ENCODE peak calls at places on chromosomes 13 and 19, in ten cellular contexts. F is heart left ventricle, E is heart right ventricle, S is uterus, Q is neuronal stem cell, I is cardiac muscle cell, G is GM06990, L is aorta, D is tibial artery, M is PC-9. P is an unnamed sample. For H3K36me3, the result is how much of the 10 kb centered on the place peaks cover.

GRCh38 chr19:58279042-58279924 is 528 bp downstream of the ZNF8 start:
- DNase-seq in F (peak), E (peak), S (peak), Q (no peak), I (peak), G (no peak), L (peak), D (peak), M (peak), P (peak)

GRCh38 chr13:26707122-26708006 is 53.2 kb downstream of the GPR12 start:
- DNase-seq in F (no peak), E (peak), S (no peak), Q (peak), I (peak), G (no peak), L (no peak), D (no peak), M (no peak), P (peak)

GRCh38 chr13:40776681-40777165 is 5.7 kb upstream of the MRPS31 start:
- DNase-seq in F (no peak), E (no peak), S (no peak), Q (no peak), I (no peak), G (peak), L (no peak), D (no peak), M (no peak), P (peak)

GRCh38 chr13:39811051-39811450 is 155.6 kb downstream of the COG6 start:
- DNase-seq in F (no peak), E (no peak), S (no peak), Q (no peak), I (no peak), G (no peak), L (no peak), D (no peak), M (no peak), P (no peak)

GRCh38 chr13:38348890-38349289 is 761 bp upstream of the UFM1 start:
- DNase-seq in F (no peak), E (no peak), S (no peak), Q (peak), I (peak), G (peak), L (no peak), D (no peak), M (peak), P (peak)

GRCh38 chr13:94063096-94063495 is 416.4 kb downstream of the DCT start:
- DNase-seq in F (no peak), E (no peak), S (no peak), Q (no peak), I (no peak), G (no peak), L (no peak), D (no peak), M (no peak), P (no peak)

GRCh38 chr19:35767288-35768081 is 7.9 kb upstream of the ARHGAP33 start:
- DNase-seq in F (no peak), E (no peak), S (no peak), Q (no peak), I (peak), G (no peak), L (peak), D (no peak), M (no peak), P (peak)

GRCh38 chr19:1274852-1275259 is 474 bp upstream of the FAM174C start:
- DNase-seq in F (peak), E (no peak), S (no peak), Q (no peak), I (no peak), G (peak), L (no peak), D (peak), M (no peak), P (no peak)

GRCh38 chr19:28985201-28985600 is 227.8 kb downstream of the UQCRFS1 start:
- DNase-seq in F (no peak), E (no peak), S (no peak), Q (no peak), I (no peak), G (no peak), L (no peak), D (peak), M (no peak), P (no peak)

DNA sequence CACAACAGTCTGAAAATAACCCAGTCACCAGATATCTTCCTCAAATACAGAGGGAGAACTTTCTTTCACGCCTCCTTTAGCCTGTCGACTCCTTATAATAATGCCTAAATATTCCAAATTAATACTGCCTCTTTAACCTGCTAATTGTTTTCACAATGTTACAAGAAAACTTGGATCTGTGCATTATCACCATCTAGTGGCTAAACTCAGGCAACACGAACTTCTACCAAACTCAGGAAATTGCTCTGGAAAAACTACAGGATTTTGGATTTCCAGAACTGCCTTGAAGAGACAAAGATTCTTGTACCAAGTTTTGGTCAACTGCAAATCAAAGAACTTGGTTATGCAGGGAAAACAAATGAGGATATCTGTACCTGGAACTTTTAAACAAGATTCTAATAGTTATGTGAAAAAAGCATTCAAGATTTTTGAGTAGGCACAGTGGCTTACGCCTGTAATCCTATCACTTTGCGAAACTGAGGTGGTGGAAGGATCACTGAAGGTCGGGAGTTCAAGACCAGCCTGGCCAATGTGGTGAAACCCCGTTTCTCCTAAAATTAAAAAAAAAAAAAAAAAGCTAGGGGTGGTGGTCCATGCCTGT is 10.8 kb downstream of the CLN5 start:
- DNase-seq in F (no peak), E (no peak), S (no peak), Q (no peak), I (peak), G (no peak), L (no peak), D (no peak), M (no peak), P (no peak)
- H3K36me3 ChIP-seq in F (under half), E (under half), S (under half), Q (under half), I (under half), G (under half), L (under half), D (half or more), M (under half), P (under half)

GRCh38 chr19:10321417-10321797 is 5.6 kb upstream of the FDX2 start:
- DNase-seq in F (no peak), E (no peak), S (no peak), Q (no peak), I (no peak), G (no peak), L (no peak), D (no peak), M (no peak), P (no peak)
- H3K36me3 ChIP-seq in F (under half), E (under half), S (under half), Q (half or more), I (half or more), G (half or more), L (under half), D (half or more), M (under half), P (half or more)

GRCh38 chr19:2443785-2444182 is 13.0 kb downstream of the LMNB2 start:
- DNase-seq in F (no peak), E (no peak), S (no peak), Q (no peak), I (no peak), G (no peak), L (no peak), D (no peak), M (no peak), P (no peak)

GRCh38 chr19:2444251-2445002 is 12.3 kb downstream of the LMNB2 start:
- DNase-seq in F (no peak), E (no peak), S (no peak), Q (no peak), I (no peak), G (no peak), L (no peak), D (no peak), M (no peak), P (no peak)

GRCh38 chr19:2441096-2441752 is 13.8 kb upstream of the TIMM13 start:
- DNase-seq in F (no peak), E (no peak), S (no peak), Q (no peak), I (no peak), G (no peak), L (peak), D (no peak), M (no peak), P (no peak)

GRCh38 chr19:2440515-2440914 is 13.1 kb upstream of the TIMM13 start:
- DNase-seq in F (no peak), E (no peak), S (no peak), Q (no peak), I (no peak), G (no peak), L (no peak), D (no peak), M (no peak), P (no peak)

GRCh38 chr19:2443116-2443784 is 13.5 kb downstream of the LMNB2 start:
- DNase-seq in F (no peak), E (no peak), S (no peak), Q (no peak), I (no peak), G (no peak), L (no peak), D (no peak), M (no peak), P (no peak)
- H3K36me3 ChIP-seq in F (under half), E (under half), S (under half), Q (under half), I (under half), G (under half), L (under half), D (under half), M (under half), P (under half)

GRCh38 chr13:45007225-45007624 is 17.9 kb downstream of the GPALPP1 start:
- DNase-seq in F (no peak), E (no peak), S (no peak), Q (no peak), I (no peak), G (no peak), L (no peak), D (no peak), M (no peak), P (no peak)
- H3K36me3 ChIP-seq in F (under half), E (under half), S (under half), Q (under half), I (half or more), G (under half), L (under half), D (half or more), M (under half), P (under half)

GRCh38 chr19:45358213-45358792 is 12.1 kb downstream of the ERCC2 start:
- DNase-seq in F (no peak), E (no peak), S (no peak), Q (no peak), I (no peak), G (no peak), L (no peak), D (no peak), M (no peak), P (no peak)

GRCh38 chr19:45357445-45357783 is 13.0 kb downstream of the ERCC2 start:
- DNase-seq in F (no peak), E (no peak), S (no peak), Q (no peak), I (no peak), G (no peak), L (no peak), D (no peak), M (no peak), P (no peak)

GRCh38 chr19:45355402-45355801 is 14.9 kb downstream of the KLC3 start:
- DNase-seq in F (no peak), E (no peak), S (no peak), Q (no peak), I (no peak), G (no peak), L (no peak), D (no peak), M (no peak), P (no peak)

GRCh38 chr19:45355910-45356309 is 14.5 kb downstream of the ERCC2 start:
- DNase-seq in F (no peak), E (no peak), S (no peak), Q (no peak), I (no peak), G (no peak), L (no peak), D (no peak), M (no peak), P (no peak)

DNA sequence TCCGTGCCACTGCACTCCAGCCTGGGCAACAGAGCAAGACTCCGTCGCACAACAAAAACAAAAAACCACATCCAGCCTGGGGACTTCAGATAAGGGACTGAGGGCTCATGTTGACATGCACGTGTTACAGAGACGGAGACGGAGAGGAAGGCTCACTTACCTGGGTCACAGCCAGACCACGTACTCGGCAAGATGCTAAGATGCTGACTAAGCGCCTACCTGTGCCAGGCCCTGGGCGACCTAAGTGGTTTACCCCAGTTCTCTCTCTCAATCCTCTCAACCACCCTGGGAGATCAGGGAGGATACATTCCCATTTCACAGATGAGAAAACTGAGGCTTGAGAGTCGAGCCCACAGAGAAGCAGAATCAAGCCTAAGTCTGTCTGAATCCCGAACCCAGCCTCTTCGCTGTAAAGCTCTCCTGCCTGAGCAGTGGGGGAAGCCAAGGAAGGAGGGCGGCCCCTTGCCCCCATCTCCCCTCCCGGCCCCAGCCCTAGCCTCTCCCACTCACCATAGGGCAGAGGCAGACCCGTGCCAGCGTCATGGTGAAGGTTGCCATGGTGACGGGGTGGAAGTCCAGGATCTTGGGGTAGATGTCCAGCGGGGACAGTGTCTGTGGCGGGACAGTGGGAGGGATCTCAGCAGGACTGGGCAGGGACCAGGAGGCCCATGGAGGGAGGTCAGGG is 13.5 kb downstream of the ERCC2 start:
- DNase-seq in F (no peak), E (no peak), S (no peak), Q (no peak), I (no peak), G (no peak), L (no peak), D (no peak), M (no peak), P (no peak)
- H3K36me3 ChIP-seq in F (under half), E (under half), S (under half), Q (half or more), I (under half), G (under half), L (under half), D (under half), M (under half), P (under half)